ENCODE peak calls at places on chromosomes 3 and 15, in six cellular contexts. Y is cardiac fibroblast; R is GM23248; Q is stimulated activated CD4-positive, alpha-beta T cell treated with anti-CD3 and anti-CD28 coated beads, Interleukin-4, amount 100 ng/mL, for 4 hours; A is epithelial cell of esophagus; H is adrenal gland. B is an unnamed sample.

GRCh38 chr3:113623324-113623723 is 73.1 kb downstream of the USF3 start:
- DNase-seq in Y (no peak), R (no peak), Q (no peak), A (peak), H (no peak), B (no peak)

GRCh38 chr15:92636401-92636949 is 19.1 kb downstream of the FAM174B start:
- DNase-seq in Y (no peak), R (no peak), Q (no peak), A (no peak), H (peak), B (no peak)

GRCh38 chr3:13657660-13658435 is 108.9 kb downstream of the FBLN2 start:
- DNase-seq in Y (peak), R (peak), Q (peak), A (peak), H (peak), B (peak)

GRCh38 chr15:28909958-28910500 is 24.3 kb downstream of the APBA2 start:
- DNase-seq in Y (no peak), R (no peak), Q (no peak), A (no peak), H (no peak), B (no peak)

GRCh38 chr3:64684715-64685261 is 3.0 kb downstream of the ADAMTS9 start:
- DNase-seq in Y (peak), R (peak), Q (no peak), A (peak), H (peak), B (peak)

GRCh38 chr15:66178531-66178910 is 75.0 kb downstream of the MEGF11 start:
- DNase-seq in Y (no peak), R (no peak), Q (no peak), A (no peak), H (no peak), B (no peak)

GRCh38 chr3:188470508-188471130 is 316.7 kb downstream of the LPP start:
- DNase-seq in Y (no peak), R (no peak), Q (no peak), A (no peak), H (no peak), B (no peak)

GRCh38 chr3:141379250-141379872 is 11.1 kb downstream of the ZBTB38 start:
- DNase-seq in Y (no peak), R (no peak), Q (no peak), A (no peak), H (no peak), B (no peak)

GRCh38 chr3:161913786-161914389 is 417.3 kb downstream of the OTOL1 start:
- DNase-seq in Y (peak), R (peak), Q (no peak), A (peak), H (no peak), B (peak)

GRCh38 chr3:159165972-159166371 is 364.1 kb downstream of the MFSD1 start:
- DNase-seq in Y (no peak), R (peak), Q (no peak), A (no peak), H (no peak), B (no peak)

GRCh38 chr3:72797773-72798543 is 50.3 kb downstream of the SHQ1 start:
- DNase-seq in Y (peak), R (peak), Q (no peak), A (peak), H (peak), B (no peak)

GRCh38 chr3:23004971-23005370 is 198.2 kb upstream of the UBE2E2 start:
- DNase-seq in Y (peak), R (peak), Q (no peak), A (peak), H (no peak), B (peak)

GRCh38 chr15:71448688-71449114 is 333.4 kb downstream of the THSD4 start:
- DNase-seq in Y (peak), R (peak), Q (no peak), A (peak), H (peak), B (peak)

GRCh38 chr15:89130194-89130593 is 41.9 kb downstream of the ABHD2 start:
- DNase-seq in Y (no peak), R (no peak), Q (peak), A (no peak), H (no peak), B (no peak)